ENCODE peak calls at places on chromosomes 6 and 20, in seven cellular contexts. One of them, this sample, is unnamed.

GRCh38 chr20:12130781-12131180 is 213.1 kb downstream of the BTBD3 start:
- DNase-seq in stimulated activated CD4-positive, alpha-beta T cell treated with anti-CD3 and anti-CD28 coated beads, Interleukin-4, amount 100 ng/mL, for 24 hours: no peak
- DNase-seq in iPS DF 19.7: no peak
- DNase-seq in small intestine: no peak
- DNase-seq in left lobe of liver: no peak
- DNase-seq in pons: no peak
- DNase-seq in cardiac fibroblast: no peak
- DNase-seq in this sample: no peak

GRCh38 chr6:156396068-156396771 is 381.0 kb upstream of the ARID1B start:
- DNase-seq in stimulated activated CD4-positive, alpha-beta T cell treated with anti-CD3 and anti-CD28 coated beads, Interleukin-4, amount 100 ng/mL, for 24 hours: peak
- DNase-seq in iPS DF 19.7: no peak
- DNase-seq in small intestine: no peak
- DNase-seq in left lobe of liver: no peak
- DNase-seq in pons: no peak
- DNase-seq in cardiac fibroblast: no peak
- DNase-seq in this sample: no peak

GRCh38 chr6:41040101-41040910 is 1.3 kb upstream of the UNC5CL start:
- DNase-seq in stimulated activated CD4-positive, alpha-beta T cell treated with anti-CD3 and anti-CD28 coated beads, Interleukin-4, amount 100 ng/mL, for 24 hours: no peak
- DNase-seq in iPS DF 19.7: no peak
- DNase-seq in small intestine: peak
- DNase-seq in left lobe of liver: peak
- DNase-seq in pons: no peak
- DNase-seq in cardiac fibroblast: peak
- DNase-seq in this sample: peak

GRCh38 chr20:11091496-11091895 is 417.7 kb upstream of the JAG1 start:
- DNase-seq in stimulated activated CD4-positive, alpha-beta T cell treated with anti-CD3 and anti-CD28 coated beads, Interleukin-4, amount 100 ng/mL, for 24 hours: no peak
- DNase-seq in iPS DF 19.7: no peak
- DNase-seq in small intestine: no peak
- DNase-seq in left lobe of liver: no peak
- DNase-seq in pons: no peak
- DNase-seq in cardiac fibroblast: peak
- DNase-seq in this sample: no peak

GRCh38 chr6:145714731-145715130 is 20.6 kb downstream of the EPM2A start:
- DNase-seq in stimulated activated CD4-positive, alpha-beta T cell treated with anti-CD3 and anti-CD28 coated beads, Interleukin-4, amount 100 ng/mL, for 24 hours: no peak
- DNase-seq in iPS DF 19.7: no peak
- DNase-seq in small intestine: no peak
- DNase-seq in left lobe of liver: no peak
- DNase-seq in pons: no peak
- DNase-seq in cardiac fibroblast: no peak
- DNase-seq in this sample: no peak

GRCh38 chr20:34675993-34676641 is 775 bp downstream of the PIGU start:
- DNase-seq in stimulated activated CD4-positive, alpha-beta T cell treated with anti-CD3 and anti-CD28 coated beads, Interleukin-4, amount 100 ng/mL, for 24 hours: no peak
- DNase-seq in iPS DF 19.7: no peak
- DNase-seq in small intestine: no peak
- DNase-seq in left lobe of liver: no peak
- DNase-seq in pons: peak
- DNase-seq in cardiac fibroblast: no peak
- DNase-seq in this sample: no peak

GRCh38 chr6:107603029-107603428 is 113.1 kb downstream of the SOBP start:
- DNase-seq in stimulated activated CD4-positive, alpha-beta T cell treated with anti-CD3 and anti-CD28 coated beads, Interleukin-4, amount 100 ng/mL, for 24 hours: no peak
- DNase-seq in iPS DF 19.7: no peak
- DNase-seq in small intestine: no peak
- DNase-seq in left lobe of liver: no peak
- DNase-seq in pons: peak
- DNase-seq in cardiac fibroblast: no peak
- DNase-seq in this sample: no peak

GRCh38 chr20:58524814-58525213 is 9.6 kb upstream of the APCDD1L start:
- DNase-seq in stimulated activated CD4-positive, alpha-beta T cell treated with anti-CD3 and anti-CD28 coated beads, Interleukin-4, amount 100 ng/mL, for 24 hours: no peak
- DNase-seq in iPS DF 19.7: no peak
- DNase-seq in small intestine: no peak
- DNase-seq in left lobe of liver: no peak
- DNase-seq in pons: no peak
- DNase-seq in cardiac fibroblast: peak
- DNase-seq in this sample: no peak

This sample was measured in activated effector memory CD4-positive, alpha-beta T cell treated with anti-CD3 and anti-CD28 coated beads, Interleukin-2, amount 50 U/mL, for 16 hours.